ENCODE peak calls at places on chromosome 16, in nine cellular contexts. O is NCI-H1417 treated with DMSO at 0.1 percent for 48 hours; Q is amniotic stem cell; H is HTR-8/SVneo; J is LoVo; W is naive thymus-derived CD8-positive, alpha-beta T cell; M is activated CD8-positive, alpha-beta T cell treated with anti-CD3 and anti-CD28 coated beads for 36 hours; X is glutamatergic neuron; T is stimulated activated CD4-positive, alpha-beta T cell treated with anti-CD3 and anti-CD28 coated beads, Interleukin-4, amount 100 ng/mL, for 24 hours. S is an unnamed sample.
A peak's percentile ranks its signal among the peaks of the same experiment; 100 is the strongest.

GRCh38 chr16:56769674-56770073 is 39.7 kb downstream of the NUP93 start:
- DNase-seq in H (no peak), T (no peak), W (no peak), X (no peak), J (no peak), O (no peak), M (no peak), Q (no peak), S (no peak)

GRCh38 chr16:80627108-80627507 is 86.3 kb downstream of the DYNLRB2 start:
- DNase-seq in J (no peak), H (no peak), T (no peak), X (no peak), O (no peak), M (no peak), Q (no peak), W (no peak), S (no peak)

GRCh38 chr16:55697867-55698266 is 42.1 kb downstream of the SLC6A2 start:
- DNase-seq in M (no peak), J (no peak), X (no peak), Q (no peak), H (no peak), W (no peak), T (no peak), O (no peak), S (no peak)

GRCh38 chr16:2226245-2226793 is 2.9 kb downstream of the E4F1 start:
- DNase-seq in M (no peak), H (no peak), J (peak; percentile 39), O (no peak), X (no peak), Q (no peak), T (no peak), W (no peak), S (no peak)

GRCh38 chr16:83713597-83713996 is 94.2 kb upstream of the HSBP1 start:
- DNase-seq in H (no peak), J (no peak), M (no peak), Q (no peak), O (no peak), X (no peak), T (no peak), W (no peak), S (no peak)

GRCh38 chr16:83159049-83159448 is 532.3 kb downstream of the CDH13 start:
- DNase-seq in H (no peak), J (no peak), M (no peak), W (no peak), X (no peak), O (no peak), T (no peak), Q (no peak), S (no peak)

GRCh38 chr16:78607465-78607864 is 508.0 kb downstream of the WWOX start:
- DNase-seq in O (no peak), H (no peak), X (no peak), J (no peak), W (no peak), Q (no peak), T (no peak), M (no peak), S (no peak)

GRCh38 chr16:3375680-3376079 is 20.0 kb downstream of the OR2C1 start:
- DNase-seq in Q (no peak), J (no peak), H (no peak), O (no peak), W (no peak), T (no peak), M (no peak), X (no peak), S (no peak)

GRCh38 chr16:73298562-73298961 is 250.6 kb upstream of the ZFHX3 start:
- DNase-seq in J (no peak), O (no peak), M (no peak), H (peak; percentile 82), W (no peak), Q (no peak), T (no peak), X (no peak), S (no peak)

GRCh38 chr16:23089111-23089510 is 60.1 kb downstream of the USP31 start:
- DNase-seq in X (no peak), M (no peak), O (no peak), J (no peak), H (no peak), Q (no peak), W (no peak), T (no peak), S (no peak)